ENCODE peak calls at places on chromosomes 4 and X, in seven cellular contexts. One of them, this sample, is unnamed.

GRCh38 chr4:156378053-156378665 is 424.5 kb upstream of the CTSO start:
- DNase-seq in suprapubic skin: no peak
- DNase-seq in upper lobe of left lung: no peak
- DNase-seq in HepG2: peak
- DNase-seq in A549: peak
- DNase-seq in esophagus muscularis mucosa: no peak
- DNase-seq in stomach: no peak
- DNase-seq in this sample: no peak

GRCh38 chr4:83036991-83037390 is 2.0 kb downstream of the COPS4 start:
- DNase-seq in suprapubic skin: no peak
- DNase-seq in upper lobe of left lung: no peak
- DNase-seq in HepG2: no peak
- DNase-seq in A549: no peak
- DNase-seq in esophagus muscularis mucosa: no peak
- DNase-seq in stomach: no peak
- DNase-seq in this sample: no peak

GRCh38 chr4:89438102-89438831 is 130.7 kb upstream of the GPRIN3 start:
- DNase-seq in suprapubic skin: no peak
- DNase-seq in upper lobe of left lung: no peak
- DNase-seq in HepG2: peak
- DNase-seq in A549: peak
- DNase-seq in esophagus muscularis mucosa: no peak
- DNase-seq in stomach: peak
- DNase-seq in this sample: peak

GRCh38 chr4:20430555-20430954 is 178.8 kb downstream of the SLIT2 start:
- DNase-seq in suprapubic skin: no peak
- DNase-seq in upper lobe of left lung: no peak
- DNase-seq in HepG2: no peak
- DNase-seq in A549: no peak
- DNase-seq in esophagus muscularis mucosa: no peak
- DNase-seq in stomach: no peak
- DNase-seq in this sample: no peak

GRCh38 chrX:48728653-48729052 is 32.1 kb downstream of the SUV39H1 start:
- DNase-seq in suprapubic skin: no peak
- DNase-seq in upper lobe of left lung: no peak
- DNase-seq in HepG2: no peak
- DNase-seq in A549: no peak
- DNase-seq in esophagus muscularis mucosa: no peak
- DNase-seq in stomach: no peak
- DNase-seq in this sample: no peak

GRCh38 chrX:39808471-39808917 is 289.3 kb downstream of the BCOR start:
- DNase-seq in suprapubic skin: no peak
- DNase-seq in upper lobe of left lung: no peak
- DNase-seq in HepG2: no peak
- DNase-seq in A549: no peak
- DNase-seq in esophagus muscularis mucosa: no peak
- DNase-seq in stomach: no peak
- DNase-seq in this sample: no peak

GRCh38 chr4:106021737-106022410 is 126.6 kb downstream of the NPNT start:
- DNase-seq in suprapubic skin: no peak
- DNase-seq in upper lobe of left lung: no peak
- DNase-seq in HepG2: no peak
- DNase-seq in A549: no peak
- DNase-seq in esophagus muscularis mucosa: no peak
- DNase-seq in stomach: no peak
- DNase-seq in this sample: no peak

GRCh38 chr4:53514509-53514908 is 76.8 kb downstream of the LNX1 start:
- DNase-seq in suprapubic skin: no peak
- DNase-seq in upper lobe of left lung: no peak
- DNase-seq in HepG2: no peak
- DNase-seq in A549: no peak
- DNase-seq in esophagus muscularis mucosa: no peak
- DNase-seq in stomach: no peak
- DNase-seq in this sample: no peak

GRCh38 chr4:40924096-40924792 is 174.5 kb downstream of the NSUN7 start:
- DNase-seq in suprapubic skin: no peak
- DNase-seq in upper lobe of left lung: peak
- DNase-seq in HepG2: peak
- DNase-seq in A549: peak
- DNase-seq in esophagus muscularis mucosa: no peak
- DNase-seq in stomach: peak
- DNase-seq in this sample: peak

GRCh38 chrX:117568238-117568637 is 548.4 kb downstream of the KLHL13 start:
- DNase-seq in suprapubic skin: no peak
- DNase-seq in upper lobe of left lung: no peak
- DNase-seq in HepG2: no peak
- DNase-seq in A549: no peak
- DNase-seq in esophagus muscularis mucosa: no peak
- DNase-seq in stomach: no peak
- DNase-seq in this sample: no peak

GRCh38 chrX:112840382-112841113 is at the start of gene AMOT:
- DNase-seq in suprapubic skin: peak
- DNase-seq in upper lobe of left lung: peak
- DNase-seq in HepG2: peak
- DNase-seq in A549: peak
- DNase-seq in esophagus muscularis mucosa: peak
- DNase-seq in stomach: peak
- DNase-seq in this sample: no peak

GRCh38 chr4:110801591-110801990 is 178.7 kb upstream of the PITX2 start:
- DNase-seq in suprapubic skin: no peak
- DNase-seq in upper lobe of left lung: no peak
- DNase-seq in HepG2: no peak
- DNase-seq in A549: no peak
- DNase-seq in esophagus muscularis mucosa: no peak
- DNase-seq in stomach: no peak
- DNase-seq in this sample: no peak

GRCh38 chrX:45517090-45517973 is 316.7 kb upstream of the DIPK2B start:
- DNase-seq in suprapubic skin: no peak
- DNase-seq in upper lobe of left lung: no peak
- DNase-seq in HepG2: peak
- DNase-seq in A549: peak
- DNase-seq in esophagus muscularis mucosa: no peak
- DNase-seq in stomach: no peak
- DNase-seq in this sample: no peak
- TF ChIP-seq EP300 in suprapubic skin: no peak
- TF ChIP-seq EP300 in upper lobe of left lung: no peak
- TF ChIP-seq EP300 in HepG2: no peak
- TF ChIP-seq EP300 in A549: no peak
- TF ChIP-seq EP300 in esophagus muscularis mucosa: no peak
- TF ChIP-seq EP300 in stomach: no peak
- TF ChIP-seq EP300 in this sample: no peak

GRCh38 chrX:38652934-38653442 is 91.6 kb downstream of the TSPAN7 start:
- DNase-seq in suprapubic skin: no peak
- DNase-seq in upper lobe of left lung: no peak
- DNase-seq in HepG2: no peak
- DNase-seq in A549: no peak
- DNase-seq in esophagus muscularis mucosa: no peak
- DNase-seq in stomach: no peak
- DNase-seq in this sample: no peak
- TF ChIP-seq EP300 in suprapubic skin: no peak
- TF ChIP-seq EP300 in upper lobe of left lung: no peak
- TF ChIP-seq EP300 in HepG2: no peak
- TF ChIP-seq EP300 in A549: no peak
- TF ChIP-seq EP300 in esophagus muscularis mucosa: no peak
- TF ChIP-seq EP300 in stomach: no peak
- TF ChIP-seq EP300 in this sample: no peak

GRCh38 chrX:11374570-11374969 is 81.4 kb downstream of the AMELX start:
- DNase-seq in suprapubic skin: no peak
- DNase-seq in upper lobe of left lung: no peak
- DNase-seq in HepG2: no peak
- DNase-seq in A549: no peak
- DNase-seq in esophagus muscularis mucosa: no peak
- DNase-seq in stomach: no peak
- DNase-seq in this sample: no peak
- TF ChIP-seq EP300 in suprapubic skin: no peak
- TF ChIP-seq EP300 in upper lobe of left lung: no peak
- TF ChIP-seq EP300 in HepG2: no peak
- TF ChIP-seq EP300 in A549: no peak
- TF ChIP-seq EP300 in esophagus muscularis mucosa: no peak
- TF ChIP-seq EP300 in stomach: no peak
- TF ChIP-seq EP300 in this sample: no peak

GRCh38 chr4:121822047-121822446 is 1.6 kb downstream of the CCNA2 start:
- DNase-seq in suprapubic skin: no peak
- DNase-seq in upper lobe of left lung: no peak
- DNase-seq in HepG2: no peak
- DNase-seq in A549: no peak
- DNase-seq in esophagus muscularis mucosa: no peak
- DNase-seq in stomach: no peak
- DNase-seq in this sample: no peak

GRCh38 chr4:121824950-121825349 is 1.3 kb upstream of the CCNA2 start:
- DNase-seq in suprapubic skin: no peak
- DNase-seq in upper lobe of left lung: no peak
- DNase-seq in HepG2: no peak
- DNase-seq in A549: no peak
- DNase-seq in esophagus muscularis mucosa: no peak
- DNase-seq in stomach: no peak
- DNase-seq in this sample: no peak

GRCh38 chr4:121824171-121824527 is 466 bp upstream of the CCNA2 start:
- DNase-seq in suprapubic skin: no peak
- DNase-seq in upper lobe of left lung: no peak
- DNase-seq in HepG2: no peak
- DNase-seq in A549: no peak
- DNase-seq in esophagus muscularis mucosa: no peak
- DNase-seq in stomach: no peak
- DNase-seq in this sample: no peak

GRCh38 chr4:121822796-121823504 is 733 bp downstream of the CCNA2 start:
- DNase-seq in suprapubic skin: no peak
- DNase-seq in upper lobe of left lung: no peak
- DNase-seq in HepG2: peak
- DNase-seq in A549: peak
- DNase-seq in esophagus muscularis mucosa: no peak
- DNase-seq in stomach: peak
- DNase-seq in this sample: no peak

DNA sequence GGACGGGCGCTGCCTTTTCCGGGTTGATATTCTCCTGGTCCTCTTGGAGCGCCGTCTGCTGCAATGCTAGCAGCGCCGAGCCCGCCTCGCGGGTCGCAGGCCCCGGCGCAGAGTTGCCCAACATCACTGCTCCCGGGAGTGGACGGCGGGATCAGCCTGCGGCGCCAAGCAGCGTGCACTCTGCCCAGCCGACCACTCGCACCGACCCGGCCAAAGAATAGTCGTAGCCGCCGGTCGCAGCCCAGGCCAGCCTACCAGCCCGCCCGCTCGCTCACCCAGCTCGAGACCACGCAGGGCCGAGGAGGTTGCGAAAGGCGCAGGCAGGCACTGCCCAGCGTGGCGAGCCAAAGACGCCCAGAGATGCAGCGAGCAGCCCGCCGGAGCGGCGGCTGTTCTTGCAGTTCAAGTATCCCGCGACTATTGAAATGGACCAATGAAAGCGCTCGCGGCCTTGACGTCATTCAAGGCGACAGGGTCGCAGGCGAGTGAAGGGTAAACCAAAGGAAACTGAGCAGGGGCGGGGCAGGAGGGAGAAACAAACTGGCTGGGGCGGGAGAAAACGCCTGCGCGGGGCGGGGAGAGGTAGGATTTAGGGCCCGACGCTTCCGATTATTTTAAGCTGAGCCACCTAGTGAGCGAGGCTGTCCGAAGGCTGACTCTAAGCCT is at the start of gene CCNA2:
- DNase-seq in suprapubic skin: peak
- DNase-seq in upper lobe of left lung: peak
- DNase-seq in HepG2: peak
- DNase-seq in A549: peak
- DNase-seq in esophagus muscularis mucosa: peak
- DNase-seq in stomach: peak
- DNase-seq in this sample: peak
- TF ChIP-seq EP300 in suprapubic skin: no peak
- TF ChIP-seq EP300 in upper lobe of left lung: no peak
- TF ChIP-seq EP300 in HepG2: no peak
- TF ChIP-seq EP300 in A549: no peak
- TF ChIP-seq EP300 in esophagus muscularis mucosa: no peak
- TF ChIP-seq EP300 in stomach: no peak
- TF ChIP-seq EP300 in this sample: no peak

GRCh38 chr4:86484241-86484640 is 109.9 kb upstream of the PTPN13 start:
- DNase-seq in suprapubic skin: no peak
- DNase-seq in upper lobe of left lung: no peak
- DNase-seq in HepG2: no peak
- DNase-seq in A549: no peak
- DNase-seq in esophagus muscularis mucosa: no peak
- DNase-seq in stomach: no peak
- DNase-seq in this sample: no peak

GRCh38 chr4:86482296-86482695 is 111.8 kb upstream of the PTPN13 start:
- DNase-seq in suprapubic skin: no peak
- DNase-seq in upper lobe of left lung: no peak
- DNase-seq in HepG2: no peak
- DNase-seq in A549: no peak
- DNase-seq in esophagus muscularis mucosa: no peak
- DNase-seq in stomach: no peak
- DNase-seq in this sample: no peak

GRCh38 chr4:86481429-86481828 is 112.7 kb upstream of the PTPN13 start:
- DNase-seq in suprapubic skin: no peak
- DNase-seq in upper lobe of left lung: no peak
- DNase-seq in HepG2: no peak
- DNase-seq in A549: no peak
- DNase-seq in esophagus muscularis mucosa: no peak
- DNase-seq in stomach: no peak
- DNase-seq in this sample: no peak

GRCh38 chr4:86487738-86488137 is 106.4 kb upstream of the PTPN13 start:
- DNase-seq in suprapubic skin: no peak
- DNase-seq in upper lobe of left lung: no peak
- DNase-seq in HepG2: no peak
- DNase-seq in A549: no peak
- DNase-seq in esophagus muscularis mucosa: no peak
- DNase-seq in stomach: no peak
- DNase-seq in this sample: no peak

DNA sequence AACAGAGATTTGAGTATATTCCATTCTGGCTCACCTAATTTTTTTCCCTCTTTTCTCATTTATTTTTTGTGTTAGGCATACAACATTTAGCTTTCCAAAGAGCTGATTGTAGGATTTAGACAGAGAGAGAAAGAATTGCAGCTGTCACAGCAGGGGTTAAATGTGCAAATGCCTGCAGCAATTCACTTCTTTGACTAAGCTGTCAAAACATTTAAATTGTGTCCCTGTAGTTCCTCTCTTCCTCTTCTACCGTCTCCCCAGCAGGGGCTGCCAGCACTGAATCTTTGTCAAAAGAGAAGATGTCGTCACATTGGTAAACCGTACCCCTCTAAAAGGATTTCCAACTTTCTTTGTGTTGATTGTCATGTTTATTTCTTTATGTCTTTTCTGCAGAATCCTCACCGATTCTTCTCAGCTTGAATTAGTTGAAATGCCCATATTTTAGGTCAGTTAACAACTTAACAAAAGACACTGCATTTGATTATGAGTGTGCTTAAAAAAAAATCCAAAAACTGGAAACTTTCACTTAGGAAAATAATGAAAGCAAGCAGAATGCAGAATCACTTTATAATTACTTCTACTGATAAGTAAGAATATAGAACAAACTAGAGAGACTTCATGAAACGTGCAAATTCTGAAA is 111.1 kb upstream of the PTPN13 start:
- DNase-seq in suprapubic skin: no peak
- DNase-seq in upper lobe of left lung: no peak
- DNase-seq in HepG2: no peak
- DNase-seq in A549: no peak
- DNase-seq in esophagus muscularis mucosa: no peak
- DNase-seq in stomach: no peak
- DNase-seq in this sample: no peak
- TF ChIP-seq EP300 in suprapubic skin: no peak
- TF ChIP-seq EP300 in upper lobe of left lung: no peak
- TF ChIP-seq EP300 in HepG2: no peak
- TF ChIP-seq EP300 in A549: no peak
- TF ChIP-seq EP300 in esophagus muscularis mucosa: no peak
- TF ChIP-seq EP300 in stomach: no peak
- TF ChIP-seq EP300 in this sample: no peak